ENCODE peak calls at places on chromosome 6, in five cellular contexts. X is activated T-helper 1 cell treated with anti-CD3 and anti-CD28 coated beads, Interleukin-12 subunit alpha, Interleukin-12 subunit beta, Interleukin-2, Interleukin-4 antibody, amounts not matched to agents 30 ng/mL and 10 ng/mL and 1 ng/mL, durations not matched to agents 14 hours and 24 hours and 36 hours; L is effector CD4-positive, alpha-beta T cell; D is HEK293T; Z is T-helper 17 cell. Y is an unnamed sample.

GRCh38 chr6:36822506-36823269 is 16.6 kb downstream of the CPNE5 start:
- DNase-seq in L (no peak), X (no peak), Z (no peak), D (no peak), Y (no peak)

GRCh38 chr6:96153775-96154174 is 138.0 kb downstream of the FUT9 start:
- DNase-seq in X (no peak), Z (no peak), L (no peak), D (no peak), Y (no peak)

GRCh38 chr6:53691252-53691651 is 25.7 kb upstream of the KLHL31 start:
- DNase-seq in D (no peak), X (no peak), Z (no peak), L (no peak), Y (no peak)

GRCh38 chr6:19209202-19209601 is 628.0 kb upstream of the ID4 start:
- DNase-seq in X (no peak), D (no peak), L (no peak), Z (no peak), Y (no peak)

GRCh38 chr6:78832091-78832808 is 35.1 kb upstream of the IRAK1BP1 start:
- DNase-seq in X (no peak), L (no peak), Z (no peak), D (no peak), Y (no peak)

GRCh38 chr6:34341481-34341971 is 50.9 kb downstream of the NUDT3 start:
- DNase-seq in L (no peak), Z (no peak), X (no peak), D (no peak), Y (no peak)

GRCh38 chr6:163955131-163955530 is 540.6 kb downstream of the QKI start:
- DNase-seq in X (no peak), Z (no peak), D (no peak), L (no peak), Y (no peak)

GRCh38 chr6:134750669-134751068 is 199.2 kb downstream of the ALDH8A1 start:
- DNase-seq in D (no peak), X (no peak), Z (no peak), L (no peak), Y (no peak)

GRCh38 chr6:151391021-151391470 is 313 bp downstream of the ZBTB2 start:
- DNase-seq in D (peak), X (peak), Z (peak), L (peak), Y (peak)

GRCh38 chr6:168866534-168866933 is 387.1 kb downstream of the THBS2 start:
- DNase-seq in D (no peak), Z (no peak), L (no peak), X (no peak), Y (no peak)

GRCh38 chr6:169420912-169421543 is 167.4 kb upstream of the THBS2 start:
- DNase-seq in Z (no peak), D (peak), X (no peak), L (no peak), Y (no peak)

GRCh38 chr6:72416744-72417143 is 205.1 kb upstream of the KCNQ5 start:
- DNase-seq in X (no peak), Z (no peak), L (no peak), D (no peak), Y (no peak)

GRCh38 chr6:44096615-44097014 is 30.6 kb downstream of the MRPL14 start:
- DNase-seq in Z (peak), X (peak), D (peak), L (peak), Y (peak)

GRCh38 chr6:155389130-155389529 is 66.5 kb downstream of the NOX3 start:
- DNase-seq in L (no peak), X (no peak), D (no peak), Z (no peak), Y (no peak)

GRCh38 chr6:27545271-27546046 is 72.6 kb upstream of the ZNF184 start:
- DNase-seq in X (peak), L (no peak), D (peak), Z (no peak), Y (no peak)

GRCh38 chr6:21393426-21394165 is 200.0 kb upstream of the SOX4 start:
- DNase-seq in X (no peak), D (no peak), Z (no peak), L (no peak), Y (no peak)

GRCh38 chr6:4270799-4271198 is 135.4 kb upstream of the ECI2 start:
- DNase-seq in L (no peak), D (no peak), X (no peak), Z (no peak), Y (no peak)

GRCh38 chr6:157670466-157671186 is 152.4 kb upstream of the SNX9 start:
- DNase-seq in D (no peak), Z (no peak), X (no peak), L (no peak), Y (no peak)

GRCh38 chr6:104537185-104537584 is 322.5 kb downstream of the HACE1 start:
- DNase-seq in L (no peak), X (no peak), D (no peak), Z (no peak), Y (no peak)

GRCh38 chr6:82348130-82348529 is 15.5 kb upstream of the TPBG start:
- DNase-seq in L (no peak), X (no peak), Z (no peak), D (no peak), Y (no peak)

GRCh38 chr6:165636415-165637048 is 26.5 kb downstream of the PDE10A start:
- DNase-seq in L (no peak), D (no peak), X (no peak), Z (no peak), Y (no peak)

GRCh38 chr6:119463081-119463626 is 113.6 kb upstream of the MAN1A1 start:
- DNase-seq in D (no peak), Z (no peak), X (peak), L (no peak), Y (no peak)

GRCh38 chr6:166005846-166006592 is 161.6 kb downstream of the TBXT start:
- DNase-seq in X (no peak), D (peak), L (no peak), Z (no peak), Y (no peak)

GRCh38 chr6:15893556-15894253 is 230.9 kb upstream of the DTNBP1 start:
- DNase-seq in D (peak), Z (no peak), L (no peak), X (no peak), Y (no peak)

GRCh38 chr6:11586574-11586973 is 49.0 kb downstream of the TMEM170B start:
- DNase-seq in X (no peak), Z (no peak), L (no peak), D (no peak), Y (no peak)

GRCh38 chr6:78999737-79000136 is 78.3 kb downstream of the PHIP start:
- DNase-seq in Z (no peak), X (no peak), L (no peak), D (no peak), Y (no peak)

GRCh38 chr6:95087394-95088097 is 489.8 kb upstream of the MANEA start:
- DNase-seq in Z (no peak), D (peak), L (no peak), X (no peak), Y (no peak)

GRCh38 chr6:167214216-167214615 is 56.4 kb upstream of the GPR31 start:
- DNase-seq in Z (no peak), L (no peak), X (no peak), D (no peak), Y (no peak)

GRCh38 chr6:133632206-133632605 is 256.7 kb upstream of the TCF21 start:
- DNase-seq in D (no peak), L (no peak), X (no peak), Z (no peak), Y (no peak)

GRCh38 chr6:53347250-53347920 is 1.4 kb downstream of the ELOVL5 start:
- DNase-seq in L (peak), D (no peak), Z (peak), X (no peak), Y (peak)

GRCh38 chr6:118495639-118496296 is 52.3 kb upstream of the PLN start:
- DNase-seq in L (no peak), X (no peak), Z (no peak), D (no peak), Y (no peak)

GRCh38 chr6:152240983-152241766 is 396.0 kb downstream of the SYNE1 start:
- DNase-seq in L (no peak), D (no peak), X (no peak), Z (no peak), Y (no peak)

Y was measured in effector memory CD8-positive, alpha-beta T cell.